ENCODE peak calls at places on chromosomes 16 and 17, in four cellular contexts. One of them, this sample, is unnamed.

GRCh38 chr17:40695874-40696472 is 7.6 kb downstream of the KRT24 start:
- DNase-seq in neural progenitor cell: no peak
- DNase-seq in stimulated activated effector memory CD8-positive, alpha-beta T cell treated with anti-CD3 and anti-CD28 coated beads, Interleukin-12 subunit alpha, Interleukin-12 subunit beta, amount 100 ng/mL, for 72 hours: no peak
- DNase-seq in non-pigmented ciliary epithelial cell: no peak
- DNase-seq in this sample: no peak

GRCh38 chr16:1812732-1813163 is 13.9 kb downstream of the HAGH start:
- DNase-seq in stimulated activated effector memory CD8-positive, alpha-beta T cell treated with anti-CD3 and anti-CD28 coated beads, Interleukin-12 subunit alpha, Interleukin-12 subunit beta, amount 100 ng/mL, for 72 hours: no peak
- DNase-seq in neural progenitor cell: peak
- DNase-seq in non-pigmented ciliary epithelial cell: peak
- DNase-seq in this sample: peak

GRCh38 chr16:85395913-85396878 is 216.9 kb upstream of the GSE1 start:
- DNase-seq in stimulated activated effector memory CD8-positive, alpha-beta T cell treated with anti-CD3 and anti-CD28 coated beads, Interleukin-12 subunit alpha, Interleukin-12 subunit beta, amount 100 ng/mL, for 72 hours: no peak
- DNase-seq in neural progenitor cell: no peak
- DNase-seq in non-pigmented ciliary epithelial cell: no peak
- DNase-seq in this sample: no peak

GRCh38 chr17:16937431-16937830 is 34.5 kb downstream of the TNFRSF13B start:
- DNase-seq in non-pigmented ciliary epithelial cell: no peak
- DNase-seq in neural progenitor cell: no peak
- DNase-seq in stimulated activated effector memory CD8-positive, alpha-beta T cell treated with anti-CD3 and anti-CD28 coated beads, Interleukin-12 subunit alpha, Interleukin-12 subunit beta, amount 100 ng/mL, for 72 hours: no peak
- DNase-seq in this sample: no peak

GRCh38 chr16:75420987-75421819 is 12.1 kb downstream of the CFDP1 start:
- DNase-seq in non-pigmented ciliary epithelial cell: no peak
- DNase-seq in neural progenitor cell: peak
- DNase-seq in stimulated activated effector memory CD8-positive, alpha-beta T cell treated with anti-CD3 and anti-CD28 coated beads, Interleukin-12 subunit alpha, Interleukin-12 subunit beta, amount 100 ng/mL, for 72 hours: no peak
- DNase-seq in this sample: peak

GRCh38 chr16:71327720-71328119 is 30.8 kb upstream of the CALB2 start:
- DNase-seq in stimulated activated effector memory CD8-positive, alpha-beta T cell treated with anti-CD3 and anti-CD28 coated beads, Interleukin-12 subunit alpha, Interleukin-12 subunit beta, amount 100 ng/mL, for 72 hours: no peak
- DNase-seq in non-pigmented ciliary epithelial cell: no peak
- DNase-seq in neural progenitor cell: no peak
- DNase-seq in this sample: no peak

GRCh38 chr17:7629939-7630571 is at the start of gene SHBG:
- DNase-seq in stimulated activated effector memory CD8-positive, alpha-beta T cell treated with anti-CD3 and anti-CD28 coated beads, Interleukin-12 subunit alpha, Interleukin-12 subunit beta, amount 100 ng/mL, for 72 hours: no peak
- DNase-seq in neural progenitor cell: no peak
- DNase-seq in non-pigmented ciliary epithelial cell: no peak
- DNase-seq in this sample: no peak

GRCh38 chr16:48495303-48495702 is 110.1 kb upstream of the SIAH1 start:
- DNase-seq in stimulated activated effector memory CD8-positive, alpha-beta T cell treated with anti-CD3 and anti-CD28 coated beads, Interleukin-12 subunit alpha, Interleukin-12 subunit beta, amount 100 ng/mL, for 72 hours: no peak
- DNase-seq in non-pigmented ciliary epithelial cell: no peak
- DNase-seq in neural progenitor cell: no peak
- DNase-seq in this sample: no peak

GRCh38 chr16:54359086-54359485 is 72.5 kb upstream of the IRX3 start:
- DNase-seq in neural progenitor cell: peak
- DNase-seq in stimulated activated effector memory CD8-positive, alpha-beta T cell treated with anti-CD3 and anti-CD28 coated beads, Interleukin-12 subunit alpha, Interleukin-12 subunit beta, amount 100 ng/mL, for 72 hours: no peak
- DNase-seq in non-pigmented ciliary epithelial cell: no peak
- DNase-seq in this sample: no peak

GRCh38 chr16:86772671-86773338 is 194.5 kb downstream of the FOXL1 start:
- DNase-seq in neural progenitor cell: peak
- DNase-seq in non-pigmented ciliary epithelial cell: peak
- DNase-seq in stimulated activated effector memory CD8-positive, alpha-beta T cell treated with anti-CD3 and anti-CD28 coated beads, Interleukin-12 subunit alpha, Interleukin-12 subunit beta, amount 100 ng/mL, for 72 hours: no peak
- DNase-seq in this sample: peak

GRCh38 chr16:85532147-85532546 is 81.0 kb upstream of the GSE1 start:
- DNase-seq in neural progenitor cell: no peak
- DNase-seq in non-pigmented ciliary epithelial cell: no peak
- DNase-seq in stimulated activated effector memory CD8-positive, alpha-beta T cell treated with anti-CD3 and anti-CD28 coated beads, Interleukin-12 subunit alpha, Interleukin-12 subunit beta, amount 100 ng/mL, for 72 hours: no peak
- DNase-seq in this sample: no peak

GRCh38 chr17:80987941-80988461 is 3.6 kb upstream of the CHMP6 start:
- DNase-seq in non-pigmented ciliary epithelial cell: no peak
- DNase-seq in stimulated activated effector memory CD8-positive, alpha-beta T cell treated with anti-CD3 and anti-CD28 coated beads, Interleukin-12 subunit alpha, Interleukin-12 subunit beta, amount 100 ng/mL, for 72 hours: no peak
- DNase-seq in neural progenitor cell: no peak
- DNase-seq in this sample: peak

GRCh38 chr16:4298761-4299522 is 16.9 kb upstream of the GLIS2 start:
- DNase-seq in stimulated activated effector memory CD8-positive, alpha-beta T cell treated with anti-CD3 and anti-CD28 coated beads, Interleukin-12 subunit alpha, Interleukin-12 subunit beta, amount 100 ng/mL, for 72 hours: no peak
- DNase-seq in non-pigmented ciliary epithelial cell: peak
- DNase-seq in neural progenitor cell: peak
- DNase-seq in this sample: no peak

This sample was measured in foreskin melanocyte.